ENCODE peak calls at places on chromosomes 16 and 17, in six cellular contexts. M, R, F, Y, W and P are unnamed samples.

GRCh38 chr16:68128577-68129305 is 43.6 kb downstream of the NFATC3 start:
- DNase-seq in M (no peak), R (no peak), F (no peak), Y (no peak), W (no peak), P (no peak)

GRCh38 chr17:40097931-40098845 is 2.2 kb downstream of the NR1D1 start:
- DNase-seq in M (no peak), R (no peak), F (no peak), Y (no peak), W (no peak), P (no peak)

GRCh38 chr17:78000351-78000750 is 41.8 kb downstream of the TNRC6C start:
- DNase-seq in M (no peak), R (no peak), F (no peak), Y (no peak), W (no peak), P (no peak)

GRCh38 chr17:68435876-68436842 is 21.1 kb downstream of the WIPI1 start:
- DNase-seq in M (peak), R (peak), F (peak), Y (peak), W (peak), P (peak)

GRCh38 chr17:28878981-28879380 is 18.6 kb downstream of the FLOT2 start:
- DNase-seq in M (peak), R (peak), F (peak), Y (no peak), W (no peak), P (peak)

GRCh38 chr16:74322301-74322710 is 25.7 kb downstream of the PSMD7 start:
- DNase-seq in M (no peak), R (no peak), F (no peak), Y (no peak), W (no peak), P (no peak)

GRCh38 chr17:75380315-75380714 is 25.2 kb downstream of the GRB2 start:
- DNase-seq in M (no peak), R (no peak), F (no peak), Y (no peak), W (no peak), P (no peak)

GRCh38 chr17:40355123-40355803 is 9.3 kb downstream of the GJD3 start:
- DNase-seq in M (peak), R (peak), F (no peak), Y (peak), W (no peak), P (peak)

GRCh38 chr16:28189237-28189636 is 22.5 kb downstream of the XPO6 start:
- DNase-seq in M (no peak), R (no peak), F (no peak), Y (no peak), W (no peak), P (no peak)

GRCh38 chr16:85490971-85491771 is 122.0 kb upstream of the GSE1 start:
- DNase-seq in M (no peak), R (peak), F (no peak), Y (peak), W (no peak), P (peak)

GRCh38 chr16:56938664-56939513 is 6.9 kb downstream of the HERPUD1 start:
- DNase-seq in M (peak), R (no peak), F (no peak), Y (no peak), W (no peak), P (no peak)

GRCh38 chr16:69404275-69404805 is 18.5 kb upstream of the TERF2 start:
- DNase-seq in M (no peak), R (no peak), F (no peak), Y (no peak), W (no peak), P (no peak)

GRCh38 chr17:61538480-61538879 is 52.5 kb downstream of the NACA2 start:
- DNase-seq in M (no peak), R (no peak), F (no peak), Y (no peak), W (no peak), P (no peak)

GRCh38 chr17:33277436-33278100 is 15.5 kb downstream of the ASIC2 start:
- DNase-seq in M (no peak), R (no peak), F (no peak), Y (no peak), W (no peak), P (no peak)

GRCh38 chr17:76199466-76199865 is 40.8 kb downstream of the RNF157 start:
- DNase-seq in M (no peak), R (no peak), F (no peak), Y (no peak), W (no peak), P (no peak)